ENCODE peak calls at places on chromosomes 2 and 18, in nine cellular contexts. B, O, N, I, T, C, Q, H and G are unnamed samples.
A peak's percentile ranks its signal among the peaks of the same experiment; 100 is the strongest.

GRCh38 chr18:59916746-59917145 is 16.9 kb downstream of the PMAIP1 start:
- DNase-seq in N (no peak), T (no peak), H (no peak), B (no peak), O (no peak), C (no peak), Q (no peak), I (no peak), G (no peak)

GRCh38 chr2:11677146-11678055 is 7.4 kb upstream of the NTSR2 start:
- DNase-seq in I (no peak), N (peak; percentile 54), T (peak; percentile 78), B (no peak), C (peak; percentile 8), O (no peak), Q (no peak), H (no peak), G (no peak)

GRCh38 chr2:134104754-134105153 is 149.1 kb upstream of the MGAT5 start:
- DNase-seq in N (no peak), O (no peak), T (no peak), Q (no peak), B (no peak), C (no peak), H (no peak), I (no peak), G (no peak)

GRCh38 chr2:219419331-219420197 is 1.4 kb downstream of the DES start:
- DNase-seq in O (no peak), Q (no peak), N (no peak), I (no peak), B (no peak), T (no peak), H (no peak), C (no peak), G (no peak)

GRCh38 chr18:35620765-35621164 is 39.2 kb downstream of the GALNT1 start:
- DNase-seq in T (no peak), H (no peak), C (no peak), I (no peak), N (no peak), O (no peak), B (no peak), Q (no peak), G (no peak)

GRCh38 chr2:99571609-99572344 is 82.0 kb upstream of the REV1 start:
- DNase-seq in N (no peak), H (no peak), B (no peak), T (no peak), Q (no peak), O (no peak), C (no peak), I (no peak), G (no peak)

GRCh38 chr18:25675123-25675850 is 323.3 kb upstream of the ZNF521 start:
- DNase-seq in T (no peak), B (no peak), Q (no peak), C (no peak), N (no peak), H (no peak), O (no peak), I (no peak), G (no peak)

GRCh38 chr2:231370429-231370748 is 25.1 kb upstream of the B3GNT7 start:
- DNase-seq in C (no peak), Q (no peak), N (no peak), H (no peak), O (no peak), B (no peak), I (peak; percentile 26), T (no peak), G (no peak)

GRCh38 chr18:3012306-3012919 is 531 bp downstream of the LPIN2 start:
- DNase-seq in T (peak; percentile 81), O (peak; percentile 69), I (peak; percentile 70), N (peak; percentile 76), H (peak; percentile 54), Q (peak; percentile 58), C (peak; percentile 51), B (peak; percentile 49), G (peak; percentile 48)

GRCh38 chr2:145652051-145652450 is 1132.1 kb upstream of the ZEB2 start:
- DNase-seq in I (no peak), O (no peak), B (no peak), C (no peak), T (no peak), H (no peak), N (no peak), Q (no peak), G (no peak)

GRCh38 chr2:232438951-232439757 is 16.8 kb upstream of the ALPI start:
- DNase-seq in B (peak; percentile 28), Q (no peak), H (peak; percentile 80), O (peak; percentile 47), C (peak; percentile 67), I (no peak), T (peak; percentile 60), N (peak; percentile 57), G (peak; percentile 27)

GRCh38 chr2:50512397-50512796 is 519.5 kb downstream of the NRXN1 start:
- DNase-seq in N (no peak), O (no peak), B (no peak), T (no peak), C (no peak), H (no peak), I (no peak), Q (no peak), G (no peak)

GRCh38 chr18:910247-910646 is 5.6 kb downstream of the ADCYAP1 start:
- DNase-seq in I (no peak), N (no peak), H (no peak), T (no peak), B (no peak), O (no peak), C (no peak), Q (no peak), G (no peak)

GRCh38 chr2:66446178-66446860 is 11.4 kb downstream of the MEIS1 start:
- DNase-seq in N (peak; percentile 78), Q (no peak), O (no peak), H (peak; percentile 53), I (peak; percentile 36), B (no peak), C (no peak), T (peak; percentile 79), G (no peak)

GRCh38 chr2:16862474-16862873 is 196.8 kb upstream of the CYRIA start:
- DNase-seq in I (no peak), H (no peak), C (no peak), B (no peak), Q (no peak), T (no peak), N (no peak), O (no peak), G (no peak)

GRCh38 chr18:33541316-33541715 is 36.7 kb upstream of the ASXL3 start:
- DNase-seq in O (no peak), Q (no peak), C (no peak), I (no peak), N (no peak), B (no peak), T (no peak), H (no peak), G (no peak)

GRCh38 chr2:52269696-52270485 is 1238.0 kb upstream of the NRXN1 start:
- DNase-seq in H (no peak), N (no peak), C (no peak), Q (no peak), O (no peak), T (no peak), B (no peak), I (no peak), G (no peak)

GRCh38 chr2:54503192-54503591 is 47.1 kb downstream of the SPTBN1 start:
- DNase-seq in O (no peak), I (peak; percentile 49), N (no peak), Q (no peak), C (peak; percentile 86), T (no peak), B (peak; percentile 75), H (peak; percentile 71), G (no peak)

GRCh38 chr2:20650412-20650879 is 452 bp downstream of the HS1BP3 start:
- DNase-seq in C (no peak), H (peak; percentile 54), I (no peak), B (peak; percentile 47), O (no peak), Q (peak; percentile 42), T (peak; percentile 71), N (no peak), G (no peak)

GRCh38 chr18:43772907-43773306 is 495.6 kb upstream of the SYT4 start:
- DNase-seq in H (no peak), T (peak; percentile 68), I (no peak), N (no peak), Q (no peak), B (no peak), C (no peak), O (no peak), G (no peak)
- H3K9me3 ChIP-seq in H (no peaks in the 10 kb centered on the region), T (no peaks in the 10 kb centered on the region), I (no peaks in the 10 kb centered on the region), N (no peaks in the 10 kb centered on the region), Q (no peaks in the 10 kb centered on the region), B (no peaks in the 10 kb centered on the region), C (no peaks in the 10 kb centered on the region), O (no peaks in the 10 kb centered on the region), G (no peaks in the 10 kb centered on the region)

GRCh38 chr2:569681-570080 is 107.5 kb downstream of the TMEM18 start:
- DNase-seq in O (no peak), T (no peak), Q (no peak), B (no peak), N (no peak), H (no peak), C (no peak), I (no peak), G (no peak)

GRCh38 chr2:566379-567313 is 110.6 kb downstream of the TMEM18 start:
- DNase-seq in H (no peak), N (no peak), B (no peak), O (no peak), T (no peak), Q (no peak), I (no peak), C (no peak), G (no peak)

GRCh38 chr2:567496-567864 is 109.7 kb downstream of the TMEM18 start:
- DNase-seq in Q (no peak), O (no peak), B (no peak), C (no peak), I (no peak), T (no peak), N (no peak), H (no peak), G (no peak)

GRCh38 chr2:568639-568963 is 108.6 kb downstream of the TMEM18 start:
- DNase-seq in H (no peak), Q (no peak), B (no peak), C (no peak), N (no peak), T (no peak), I (no peak), O (no peak), G (no peak)

GRCh38 chr2:567865-568638 is 109.2 kb downstream of the TMEM18 start:
- DNase-seq in C (no peak), N (peak; percentile 83), B (no peak), H (no peak), Q (no peak), T (no peak), O (no peak), I (no peak), G (no peak)
- H3K9me3 ChIP-seq in C (peaks cover 5% of the 10 kb centered on the region), N (no peaks in the 10 kb centered on the region), B (peaks cover 5% of the 10 kb centered on the region), H (no peaks in the 10 kb centered on the region), Q (no peaks in the 10 kb centered on the region), T (no peaks in the 10 kb centered on the region), O (no peaks in the 10 kb centered on the region), I (peaks cover 5% of the 10 kb centered on the region), G (no peaks in the 10 kb centered on the region)

GRCh38 chr2:168501456-168502065 is 45.5 kb downstream of the CERS6 start:
- DNase-seq in T (no peak), O (no peak), B (no peak), C (no peak), H (no peak), Q (no peak), N (no peak), I (no peak), G (no peak)
- H3K9me3 ChIP-seq in T (no peaks in the 10 kb centered on the region), O (no peaks in the 10 kb centered on the region), B (no peaks in the 10 kb centered on the region), C (no peaks in the 10 kb centered on the region), H (peaks cover 3% of the 10 kb centered on the region), Q (peaks cover 4% of the 10 kb centered on the region), N (no peaks in the 10 kb centered on the region), I (no peaks in the 10 kb centered on the region), G (no peaks in the 10 kb centered on the region)

GRCh38 chr18:22405142-22405541 is 12.6 kb downstream of the CTAGE1 start:
- DNase-seq in N (no peak), H (no peak), I (no peak), Q (no peak), O (no peak), T (no peak), B (no peak), C (no peak), G (no peak)
- H3K9me3 ChIP-seq in N (no peaks in the 10 kb centered on the region), H (no peaks in the 10 kb centered on the region), I (peaks cover 2% of the 10 kb centered on the region), Q (no peaks in the 10 kb centered on the region), O (no peaks in the 10 kb centered on the region), T (peaks cover 2% of the 10 kb centered on the region), B (no peaks in the 10 kb centered on the region), C (no peaks in the 10 kb centered on the region), G (no peaks in the 10 kb centered on the region)